ENCODE peak calls at places on chromosomes 2 and 18, in nine cellular contexts. U is stimulated activated CD4-positive, alpha-beta T cell treated with anti-CD3 and anti-CD28 coated beads, Interleukin-12 subunit alpha, Interleukin-12 subunit beta, amount 100 ng/mL, for 4 hours; G is activated naive CD4-positive, alpha-beta T cell treated with anti-CD3 and anti-CD28 coated beads, Interleukin-2, amount 50 U/mL, for 16 hours; B is renal cortical epithelial cell; M is GM04504; H is NCI-H2107; L is B cell; O is globus pallidus; N is cardiac fibroblast. Z is an unnamed sample.

GRCh38 chr2:225282858-225283693 is 116.4 kb upstream of the NYAP2 start:
- DNase-seq in U (no peak), G (no peak), B (peak), M (no peak), H (no peak), L (no peak), O (peak), N (peak), Z (peak)

GRCh38 chr2:111534816-111535803 is 348.9 kb downstream of the ANAPC1 start:
- DNase-seq in U (no peak), G (no peak), B (peak), M (peak), H (peak), L (peak), O (peak), N (peak), Z (peak)

GRCh38 chr2:75573145-75573878 is 12.6 kb upstream of the EVA1A start:
- DNase-seq in U (no peak), G (no peak), B (peak), M (no peak), H (no peak), L (no peak), O (no peak), N (no peak), Z (no peak)

GRCh38 chr2:79984476-79984875 is 320.1 kb downstream of the LRRTM1 start:
- DNase-seq in U (no peak), G (no peak), B (peak), M (no peak), H (no peak), L (no peak), O (no peak), N (no peak), Z (no peak)

GRCh38 chr2:98539056-98539735 is 69.1 kb downstream of the COA5 start:
- DNase-seq in U (no peak), G (no peak), B (no peak), M (no peak), H (no peak), L (no peak), O (no peak), N (no peak), Z (no peak)

GRCh38 chr18:49843131-49843530 is 29.8 kb upstream of the ACAA2 start:
- DNase-seq in U (no peak), G (no peak), B (no peak), M (no peak), H (no peak), L (no peak), O (no peak), N (no peak), Z (no peak)

GRCh38 chr2:212732860-212733259 is 194.3 kb upstream of the ERBB4 start:
- DNase-seq in U (no peak), G (no peak), B (peak), M (no peak), H (no peak), L (no peak), O (no peak), N (no peak), Z (no peak)

GRCh38 chr2:26495705-26496271 is 17.9 kb upstream of the OTOF start:
- DNase-seq in U (no peak), G (no peak), B (peak), M (no peak), H (peak), L (no peak), O (no peak), N (no peak), Z (no peak)

GRCh38 chr2:86189782-86190416 is 5.4 kb downstream of the IMMT start:
- DNase-seq in U (no peak), G (no peak), B (no peak), M (no peak), H (no peak), L (no peak), O (no peak), N (no peak), Z (no peak)

GRCh38 chr2:46964835-46965560 is 49.4 kb upstream of the MCFD2 start:
- DNase-seq in U (no peak), G (no peak), B (no peak), M (no peak), H (no peak), L (no peak), O (no peak), N (peak), Z (peak)

GRCh38 chr18:72492497-72492896 is 51.6 kb downstream of the CBLN2 start:
- DNase-seq in U (no peak), G (no peak), B (no peak), M (no peak), H (no peak), L (no peak), O (no peak), N (no peak), Z (no peak)

GRCh38 chr2:149129433-149129832 is 90.9 kb downstream of the LYPD6B start:
- DNase-seq in U (no peak), G (no peak), B (no peak), M (no peak), H (no peak), L (no peak), O (no peak), N (no peak), Z (no peak)

GRCh38 chr18:52667388-52667787 is 327.4 kb downstream of the DCC start:
- DNase-seq in U (no peak), G (no peak), B (no peak), M (no peak), H (no peak), L (no peak), O (no peak), N (no peak), Z (no peak)

GRCh38 chr2:240959941-240960308 is 38.5 kb upstream of the SNED1 start:
- DNase-seq in U (no peak), G (no peak), B (no peak), M (no peak), H (no peak), L (peak), O (no peak), N (no peak), Z (no peak)

GRCh38 chr2:238291550-238292281 is 3.3 kb upstream of the PER2 start:
- DNase-seq in U (no peak), G (no peak), B (no peak), M (no peak), H (no peak), L (no peak), O (no peak), N (no peak), Z (no peak)

GRCh38 chr2:37645363-37645762 is 26.1 kb downstream of the CDC42EP3 start:
- DNase-seq in U (no peak), G (no peak), B (peak), M (no peak), H (no peak), L (no peak), O (no peak), N (peak), Z (no peak)

GRCh38 chr2:26552641-26553040 is 74.7 kb upstream of the OTOF start:
- DNase-seq in U (no peak), G (no peak), B (no peak), M (no peak), H (no peak), L (no peak), O (no peak), N (no peak), Z (no peak)

GRCh38 chr2:121791253-121791652 is 35.8 kb downstream of the TSN start:
- DNase-seq in U (no peak), G (no peak), B (no peak), M (no peak), H (no peak), L (no peak), O (no peak), N (no peak), Z (no peak)

GRCh38 chr2:156300337-156300736 is 32.2 kb downstream of the NR4A2 start:
- DNase-seq in U (no peak), G (no peak), B (no peak), M (no peak), H (no peak), L (no peak), O (no peak), N (no peak), Z (no peak)

GRCh38 chr2:69013123-69013836 is at the start of gene ANTXR1:
- DNase-seq in U (peak), G (no peak), B (peak), M (peak), H (peak), L (no peak), O (peak), N (peak), Z (peak)